ENCODE peak calls at places on chromosomes 2 and 18, in four cellular contexts. One of them, this sample, is unnamed.

GRCh38 chr18:13318644-13319501 is 100.3 kb downstream of the LDLRAD4 start:
- DNase-seq in GM12878: no peak
- DNase-seq in H1: no peak
- DNase-seq in HepG2: no peak
- DNase-seq in this sample: no peak

GRCh38 chr2:233263045-233263570 is 11.6 kb downstream of the ATG16L1 start:
- DNase-seq in GM12878: no peak
- DNase-seq in H1: no peak
- DNase-seq in HepG2: no peak
- DNase-seq in this sample: no peak

GRCh38 chr18:44870631-44871502 is 190.2 kb downstream of the SETBP1 start:
- DNase-seq in GM12878: no peak
- DNase-seq in H1: no peak
- DNase-seq in HepG2: no peak
- DNase-seq in this sample: no peak

GRCh38 chr18:52701219-52701935 is 361.4 kb downstream of the DCC start:
- DNase-seq in GM12878: no peak
- DNase-seq in H1: no peak
- DNase-seq in HepG2: no peak
- DNase-seq in this sample: no peak

GRCh38 chr2:68387408-68388350 is 22.6 kb downstream of the PLEK start:
- DNase-seq in GM12878: peak; percentile 95
- DNase-seq in H1: no peak
- DNase-seq in HepG2: no peak
- DNase-seq in this sample: no peak

GRCh38 chr2:198371902-198372611 is 567.7 kb downstream of the PLCL1 start:
- DNase-seq in GM12878: peak; percentile 67
- DNase-seq in H1: no peak
- DNase-seq in HepG2: no peak
- DNase-seq in this sample: no peak

GRCh38 chr2:202038471-202039277 is 5.0 kb downstream of the FZD7 start:
- DNase-seq in GM12878: no peak
- DNase-seq in H1: no peak
- DNase-seq in HepG2: no peak
- DNase-seq in this sample: no peak

GRCh38 chr18:72672364-72673151 is 128.4 kb upstream of the CBLN2 start:
- DNase-seq in GM12878: no peak
- DNase-seq in H1: no peak
- DNase-seq in HepG2: peak; percentile 25
- DNase-seq in this sample: peak; percentile 7

GRCh38 chr2:107669335-107669734 is 157.4 kb upstream of the RGPD4 start:
- DNase-seq in GM12878: no peak
- DNase-seq in H1: no peak
- DNase-seq in HepG2: no peak
- DNase-seq in this sample: no peak

GRCh38 chr2:12240216-12240615 is 476.5 kb upstream of the TRIB2 start:
- DNase-seq in GM12878: no peak
- DNase-seq in H1: no peak
- DNase-seq in HepG2: no peak
- DNase-seq in this sample: no peak

GRCh38 chr2:136381722-136382633 is 264.0 kb upstream of the CXCR4 start:
- DNase-seq in GM12878: peak; percentile 85
- DNase-seq in H1: no peak
- DNase-seq in HepG2: no peak
- DNase-seq in this sample: no peak

GRCh38 chr2:228697456-228697855 is 516.0 kb upstream of the SPHKAP start:
- DNase-seq in GM12878: no peak
- DNase-seq in H1: no peak
- DNase-seq in HepG2: no peak
- DNase-seq in this sample: no peak

GRCh38 chr18:12391487-12392136 is 14.6 kb upstream of the AFG3L2 start:
- DNase-seq in GM12878: no peak
- DNase-seq in H1: no peak
- DNase-seq in HepG2: peak; percentile 51
- DNase-seq in this sample: peak; percentile 61

DNA sequence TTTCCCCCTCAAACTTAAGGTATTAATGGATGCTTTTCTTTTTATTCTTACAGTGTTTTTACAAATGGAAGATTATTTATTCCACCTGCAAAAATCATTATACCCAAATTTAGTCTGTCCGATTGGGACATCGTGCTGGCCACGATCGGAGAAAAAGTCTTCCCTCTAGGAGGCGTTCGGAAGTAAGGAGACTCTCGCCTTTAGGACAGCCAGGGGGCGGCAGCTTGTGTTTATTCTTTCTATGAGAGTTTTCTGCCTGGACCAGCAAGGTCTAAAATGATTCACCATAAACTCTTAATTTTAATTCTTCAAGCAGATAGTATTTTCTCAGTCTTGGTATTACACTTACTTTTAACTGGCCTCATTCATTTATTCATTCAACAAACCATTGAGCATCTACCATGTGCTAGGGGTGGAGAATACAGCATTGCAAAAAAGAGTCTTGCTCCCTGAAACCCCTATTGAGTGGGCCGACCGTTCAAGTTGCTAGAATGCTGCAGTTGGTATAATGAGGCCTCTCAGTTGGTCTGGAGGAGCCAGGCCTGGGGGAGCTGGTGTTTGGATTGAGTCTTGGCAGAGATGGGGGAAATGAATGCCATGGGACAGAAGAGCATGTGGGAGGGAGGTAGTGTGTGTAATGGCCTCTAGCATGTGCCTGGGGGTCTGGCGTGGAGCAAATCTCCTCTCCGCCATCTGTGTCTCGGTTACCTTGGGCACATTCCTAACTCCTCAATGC is 38.7 kb downstream of the DCDC2C start:
- DNase-seq in GM12878: no peak
- DNase-seq in H1: no peak
- DNase-seq in HepG2: no peak
- DNase-seq in this sample: no peak
- TF ChIP-seq SUZ12 in GM12878: no peak
- TF ChIP-seq SUZ12 in H1: no peak
- TF ChIP-seq SUZ12 in HepG2: no peak
- TF ChIP-seq SUZ12 in this sample: no peak

GRCh38 chr18:78776151-78776550 is 203.5 kb upstream of the SALL3 start:
- DNase-seq in GM12878: no peak
- DNase-seq in H1: no peak
- DNase-seq in HepG2: no peak
- DNase-seq in this sample: no peak

GRCh38 chr18:78779996-78780718 is 199.5 kb upstream of the SALL3 start:
- DNase-seq in GM12878: no peak
- DNase-seq in H1: no peak
- DNase-seq in HepG2: no peak
- DNase-seq in this sample: no peak

GRCh38 chr18:78776706-78777105 is 202.9 kb upstream of the SALL3 start:
- DNase-seq in GM12878: no peak
- DNase-seq in H1: no peak
- DNase-seq in HepG2: no peak
- DNase-seq in this sample: no peak

GRCh38 chr18:78778651-78779050 is 201.0 kb upstream of the SALL3 start:
- DNase-seq in GM12878: no peak
- DNase-seq in H1: no peak
- DNase-seq in HepG2: no peak
- DNase-seq in this sample: no peak

GRCh38 chr18:78777992-78778391 is 201.6 kb upstream of the SALL3 start:
- DNase-seq in GM12878: no peak
- DNase-seq in H1: no peak
- DNase-seq in HepG2: no peak
- DNase-seq in this sample: no peak
- TF ChIP-seq SP1 in GM12878: no peak
- TF ChIP-seq SP1 in H1: no peak
- TF ChIP-seq SP1 in HepG2: no peak
- TF ChIP-seq SP1 in this sample: no peak

DNA sequence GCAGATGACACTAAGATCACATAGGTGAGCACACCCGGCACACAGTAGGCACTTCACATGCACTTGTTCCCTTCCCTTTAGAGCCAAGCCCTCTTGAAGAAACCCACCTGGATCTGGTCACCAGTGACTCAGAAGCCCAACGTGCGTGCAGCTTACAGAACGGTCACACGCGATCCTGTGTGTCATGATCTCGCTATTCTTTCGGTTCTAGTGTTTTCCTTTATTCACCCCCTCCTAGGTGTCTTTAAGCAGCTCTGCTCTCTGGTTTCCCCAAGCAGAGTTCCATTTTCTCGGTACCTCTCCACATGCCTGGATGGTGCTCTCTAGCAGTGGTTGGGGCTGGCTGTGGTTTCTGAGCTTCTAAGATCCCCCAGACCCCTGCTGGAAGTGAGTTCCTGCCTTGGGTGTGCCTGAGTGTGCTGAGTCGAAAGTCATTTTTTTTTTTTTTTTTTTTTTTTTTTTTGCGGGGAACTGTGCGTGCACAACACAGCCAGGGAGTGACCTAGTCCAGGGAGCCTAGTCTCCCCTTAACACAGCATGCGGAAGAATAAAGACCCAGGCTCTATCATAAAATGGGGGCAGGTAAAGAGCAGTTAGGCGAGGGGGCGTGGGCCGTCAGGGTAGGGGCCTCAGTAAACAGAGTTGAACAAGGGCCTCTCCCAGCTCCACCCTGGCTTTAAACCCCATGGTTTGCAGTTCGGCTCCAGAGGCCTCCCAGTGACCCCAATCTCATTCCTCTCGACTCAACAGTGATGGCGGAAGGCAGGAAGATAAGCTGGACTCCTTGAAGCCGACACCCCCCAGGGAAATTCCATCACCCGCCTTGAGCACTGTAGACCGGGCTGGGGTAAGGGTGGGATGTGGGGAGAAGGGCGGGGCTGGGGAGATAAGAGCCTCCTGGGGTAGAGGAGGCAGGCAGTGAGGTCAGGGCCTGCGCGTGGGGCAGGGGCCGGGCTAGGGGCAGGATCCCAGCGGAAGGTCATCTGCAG is 29.8 kb upstream of the DNMT3A start:
- DNase-seq in GM12878: no peak
- DNase-seq in H1: no peak
- DNase-seq in HepG2: no peak
- DNase-seq in this sample: no peak
- TF ChIP-seq SUZ12 in GM12878: no peak
- TF ChIP-seq SUZ12 in H1: no peak
- TF ChIP-seq SUZ12 in HepG2: no peak
- TF ChIP-seq SUZ12 in this sample: no peak

GRCh38 chr2:164761737-164762460 is 79.7 kb downstream of the COBLL1 start:
- DNase-seq in GM12878: no peak
- DNase-seq in H1: no peak
- DNase-seq in HepG2: no peak
- DNase-seq in this sample: no peak
- TF ChIP-seq SP1 in GM12878: no peak
- TF ChIP-seq SP1 in H1: no peak
- TF ChIP-seq SP1 in HepG2: no peak
- TF ChIP-seq SP1 in this sample: no peak

DNA sequence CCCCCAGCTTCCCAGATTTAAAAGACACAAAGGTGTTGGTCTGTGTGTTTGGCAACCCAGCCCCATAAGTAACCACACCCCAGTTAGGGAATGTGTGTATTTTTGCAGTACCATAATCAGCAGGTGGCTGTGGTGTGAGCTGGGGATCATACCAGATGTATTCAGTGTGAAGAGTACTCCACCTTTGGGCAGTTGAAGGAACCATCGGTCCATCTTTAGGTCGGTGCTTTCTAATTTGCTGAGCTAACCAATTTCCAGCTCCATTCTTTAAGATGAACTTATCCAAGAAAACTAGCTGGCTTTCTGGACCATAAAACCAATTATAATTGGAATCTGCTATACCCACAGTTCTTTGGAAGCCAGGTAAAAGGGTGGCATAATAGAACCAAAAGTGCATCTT is 3.2 kb downstream of the DSEL start:
- DNase-seq in GM12878: no peak
- DNase-seq in H1: no peak
- DNase-seq in HepG2: peak; percentile 3
- DNase-seq in this sample: no peak
- TF ChIP-seq SUZ12 in GM12878: no peak
- TF ChIP-seq SUZ12 in H1: no peak
- TF ChIP-seq SUZ12 in HepG2: no peak
- TF ChIP-seq SUZ12 in this sample: no peak

GRCh38 chr2:217016829-217017228 is 157.0 kb upstream of the TNP1 start:
- DNase-seq in GM12878: no peak
- DNase-seq in H1: no peak
- DNase-seq in HepG2: no peak
- DNase-seq in this sample: no peak

GRCh38 chr2:217014298-217015116 is 154.6 kb upstream of the TNP1 start:
- DNase-seq in GM12878: no peak
- DNase-seq in H1: no peak
- DNase-seq in HepG2: no peak
- DNase-seq in this sample: no peak

GRCh38 chr2:217010173-217010572 is 150.3 kb upstream of the TNP1 start:
- DNase-seq in GM12878: no peak
- DNase-seq in H1: no peak
- DNase-seq in HepG2: peak; percentile 21
- DNase-seq in this sample: no peak

GRCh38 chr2:217006217-217006616 is 146.4 kb upstream of the TNP1 start:
- DNase-seq in GM12878: no peak
- DNase-seq in H1: no peak
- DNase-seq in HepG2: no peak
- DNase-seq in this sample: no peak

GRCh38 chr2:217011576-217011975 is 151.7 kb upstream of the TNP1 start:
- DNase-seq in GM12878: no peak
- DNase-seq in H1: no peak
- DNase-seq in HepG2: no peak
- DNase-seq in this sample: no peak
- TF ChIP-seq SP1 in GM12878: no peak
- TF ChIP-seq SP1 in H1: no peak
- TF ChIP-seq SP1 in HepG2: no peak
- TF ChIP-seq SP1 in this sample: no peak

DNA sequence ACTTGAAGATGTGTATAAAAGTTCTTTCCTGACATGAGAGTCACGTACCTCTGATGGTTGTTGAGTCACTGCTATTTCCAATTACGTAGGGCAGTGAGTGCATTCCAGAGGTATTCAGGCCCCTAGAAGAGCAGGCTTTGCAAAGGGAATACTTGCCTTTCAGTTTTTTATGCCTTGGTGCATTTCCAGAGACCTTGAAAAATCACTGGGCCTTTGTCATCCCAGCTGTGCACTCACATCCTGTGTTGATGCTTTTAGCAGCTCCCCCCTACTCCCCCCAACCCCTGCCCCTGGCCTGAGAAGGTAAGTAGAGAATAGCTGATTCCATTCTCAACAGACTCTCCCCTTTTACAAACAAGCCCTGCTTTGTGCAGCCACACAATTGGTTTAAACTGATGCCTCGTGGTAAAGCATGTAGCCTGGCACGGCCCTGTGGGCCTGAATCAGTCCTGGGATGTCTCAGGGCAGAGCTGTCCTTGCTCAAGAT is 174.2 kb downstream of the PRPF40A start:
- DNase-seq in GM12878: no peak
- DNase-seq in H1: no peak
- DNase-seq in HepG2: peak; percentile 94
- DNase-seq in this sample: no peak
- TF ChIP-seq SUZ12 in GM12878: no peak
- TF ChIP-seq SUZ12 in H1: no peak
- TF ChIP-seq SUZ12 in HepG2: no peak
- TF ChIP-seq SUZ12 in this sample: no peak

GRCh38 chr2:61109291-61109690 is 43.6 kb downstream of the SANBR start:
- DNase-seq in GM12878: no peak
- DNase-seq in H1: no peak
- DNase-seq in HepG2: no peak
- DNase-seq in this sample: no peak
- TF ChIP-seq SP1 in GM12878: no peak
- TF ChIP-seq SP1 in H1: no peak
- TF ChIP-seq SP1 in HepG2: no peak
- TF ChIP-seq SP1 in this sample: no peak